ENCODE peak calls at places on chromosomes 3 and 15, in six cellular contexts. One of them, this sample, is unnamed.

GRCh38 chr3:186940965-186941364 is 10.6 kb downstream of the ST6GAL1 start:
- DNase-seq in HTR-8/SVneo: no peak
- DNase-seq in RWPE1: no peak
- DNase-seq in CD8-positive, alpha-beta memory T cell: no peak
- DNase-seq in pons: no peak
- DNase-seq in HCEC 1CT: no peak
- DNase-seq in this sample: no peak

GRCh38 chr3:24155291-24155690 is 210.2 kb downstream of the NR1D2 start:
- DNase-seq in HTR-8/SVneo: no peak
- DNase-seq in RWPE1: no peak
- DNase-seq in CD8-positive, alpha-beta memory T cell: no peak
- DNase-seq in pons: no peak
- DNase-seq in HCEC 1CT: no peak
- DNase-seq in this sample: no peak

GRCh38 chr3:52490938-52491526 is 4.1 kb upstream of the STAB1 start:
- DNase-seq in HTR-8/SVneo: no peak
- DNase-seq in RWPE1: no peak
- DNase-seq in CD8-positive, alpha-beta memory T cell: no peak
- DNase-seq in pons: peak
- DNase-seq in HCEC 1CT: no peak
- DNase-seq in this sample: no peak

GRCh38 chr15:40306371-40306770 is 1.4 kb downstream of the PLCB2 start:
- DNase-seq in HTR-8/SVneo: no peak
- DNase-seq in RWPE1: no peak
- DNase-seq in CD8-positive, alpha-beta memory T cell: no peak
- DNase-seq in pons: peak
- DNase-seq in HCEC 1CT: no peak
- DNase-seq in this sample: no peak

GRCh38 chr3:82133070-82133606 is 371.7 kb upstream of the GBE1 start:
- DNase-seq in HTR-8/SVneo: peak
- DNase-seq in RWPE1: peak
- DNase-seq in CD8-positive, alpha-beta memory T cell: no peak
- DNase-seq in pons: peak
- DNase-seq in HCEC 1CT: peak
- DNase-seq in this sample: peak

GRCh38 chr3:98359993-98360675 is 6.5 kb downstream of the OR5K4 start:
- DNase-seq in HTR-8/SVneo: no peak
- DNase-seq in RWPE1: no peak
- DNase-seq in CD8-positive, alpha-beta memory T cell: no peak
- DNase-seq in pons: no peak
- DNase-seq in HCEC 1CT: peak
- DNase-seq in this sample: peak

GRCh38 chr3:79983063-79983561 is 215.3 kb upstream of the ROBO1 start:
- DNase-seq in HTR-8/SVneo: peak
- DNase-seq in RWPE1: no peak
- DNase-seq in CD8-positive, alpha-beta memory T cell: no peak
- DNase-seq in pons: no peak
- DNase-seq in HCEC 1CT: no peak
- DNase-seq in this sample: no peak

GRCh38 chr3:1529666-1530065 is 436.8 kb downstream of the CNTN6 start:
- DNase-seq in HTR-8/SVneo: no peak
- DNase-seq in RWPE1: no peak
- DNase-seq in CD8-positive, alpha-beta memory T cell: no peak
- DNase-seq in pons: no peak
- DNase-seq in HCEC 1CT: no peak
- DNase-seq in this sample: no peak

GRCh38 chr3:53161345-53161819 is 373 bp downstream of the PRKCD start:
- DNase-seq in HTR-8/SVneo: no peak
- DNase-seq in RWPE1: peak
- DNase-seq in CD8-positive, alpha-beta memory T cell: no peak
- DNase-seq in pons: no peak
- DNase-seq in HCEC 1CT: no peak
- DNase-seq in this sample: no peak

GRCh38 chr3:101676765-101677435 is at the start of gene ZBTB11:
- DNase-seq in HTR-8/SVneo: peak
- DNase-seq in RWPE1: peak
- DNase-seq in CD8-positive, alpha-beta memory T cell: peak
- DNase-seq in pons: peak
- DNase-seq in HCEC 1CT: peak
- DNase-seq in this sample: peak

GRCh38 chr3:176906046-176906905 is 291.0 kb downstream of the TBL1XR1 start:
- DNase-seq in HTR-8/SVneo: peak
- DNase-seq in RWPE1: no peak
- DNase-seq in CD8-positive, alpha-beta memory T cell: no peak
- DNase-seq in pons: peak
- DNase-seq in HCEC 1CT: peak
- DNase-seq in this sample: peak

This sample was measured in SK-MEL-5.